ENCODE peak calls at places on chromosomes 3 and 15, in nine cellular contexts. M is DND-41; O is fibroblast of lung; L is cardiac muscle cell; V is AG10803; H is dorsolateral prefrontal cortex; U is OCI-LY7; R is ovary; E is CD8-positive, alpha-beta memory T cell. G is an unnamed sample.

GRCh38 chr15:73633991-73634495 is 854 bp upstream of the NPTN start:
- DNase-seq in M (no peak), O (peak; percentile 94), L (no peak), V (peak; percentile 93), H (no peak), U (no peak), R (no peak), E (no peak), G (peak; percentile 96)

GRCh38 chr15:59437777-59438574 is at the start of gene FAM81A:
- DNase-seq in M (peak; percentile 62), O (peak; percentile 72), L (peak; percentile 94), V (peak; percentile 48), H (peak; percentile 92), U (peak; percentile 81), R (peak; percentile 81), E (peak; percentile 54), G (peak; percentile 56)

GRCh38 chr3:106457278-106458210 is 588.7 kb upstream of the CBLB start:
- DNase-seq in M (peak; percentile 67), O (peak; percentile 96), L (no peak), V (peak; percentile 97), H (peak; percentile 39), U (peak; percentile 1), R (no peak), E (no peak), G (peak; percentile 84)

GRCh38 chr3:178189854-178190253 is 346.4 kb upstream of the KCNMB2 start:
- DNase-seq in M (no peak), O (no peak), L (no peak), V (no peak), H (no peak), U (no peak), R (no peak), E (no peak), G (no peak)

GRCh38 chr3:194265996-194266657 is 85.0 kb downstream of the CPN2 start:
- DNase-seq in M (peak; percentile 2), O (no peak), L (no peak), V (no peak), H (no peak), U (no peak), R (no peak), E (peak; percentile 1), G (peak; percentile 48)

GRCh38 chr3:127208483-127209100 is 15.7 kb downstream of the PRR23E start:
- DNase-seq in M (no peak), O (no peak), L (no peak), V (no peak), H (no peak), U (no peak), R (no peak), E (no peak), G (no peak)

GRCh38 chr15:86942285-86942684 is 862.6 kb downstream of the AGBL1 start:
- DNase-seq in M (no peak), O (peak; percentile 55), L (no peak), V (no peak), H (no peak), U (no peak), R (no peak), E (no peak), G (no peak)

GRCh38 chr3:45443459-45443858 is 55.1 kb downstream of the LARS2 start:
- DNase-seq in M (no peak), O (no peak), L (no peak), V (no peak), H (no peak), U (no peak), R (no peak), E (no peak), G (no peak)

GRCh38 chr3:14532691-14533456 is 7.3 kb downstream of the GRIP2 start:
- DNase-seq in M (no peak), O (no peak), L (no peak), V (no peak), H (no peak), U (peak; percentile 26), R (no peak), E (peak; percentile 31), G (peak; percentile 27)

GRCh38 chr15:62469478-62469873 is 304.4 kb upstream of the C2CD4B start:
- DNase-seq in M (no peak), O (peak; percentile 81), L (no peak), V (peak; percentile 88), H (no peak), U (no peak), R (no peak), E (no peak), G (no peak)

GRCh38 chr3:69210068-69210730 is 87.8 kb upstream of the LMOD3 start:
- DNase-seq in M (no peak), O (no peak), L (no peak), V (no peak), H (no peak), U (no peak), R (no peak), E (no peak), G (no peak)

GRCh38 chr15:77654975-77655374 is 22.3 kb upstream of the LINGO1 start:
- DNase-seq in M (peak; percentile 15), O (no peak), L (peak; percentile 58), V (no peak), H (no peak), U (peak; percentile 10), R (no peak), E (no peak), G (no peak)

GRCh38 chr3:188946351-188946750 is 225.4 kb upstream of the TPRG1 start:
- DNase-seq in M (no peak), O (no peak), L (no peak), V (no peak), H (no peak), U (no peak), R (no peak), E (no peak), G (no peak)

GRCh38 chr3:188948658-188949400 is 222.9 kb upstream of the TPRG1 start:
- DNase-seq in M (no peak), O (peak; percentile 99), L (no peak), V (peak; percentile 86), H (no peak), U (no peak), R (peak; percentile 71), E (no peak), G (peak; percentile 99)

GRCh38 chr3:188947401-188947982 is 224.3 kb upstream of the TPRG1 start:
- DNase-seq in M (no peak), O (peak; percentile 81), L (peak; percentile 94), V (peak; percentile 71), H (peak; percentile 73), U (no peak), R (peak; percentile 90), E (no peak), G (peak; percentile 92)

GRCh38 chr3:188946837-188947236 is 224.9 kb upstream of the TPRG1 start:
- DNase-seq in M (no peak), O (peak; percentile 23), L (no peak), V (peak; percentile 29), H (no peak), U (no peak), R (no peak), E (no peak), G (no peak)

DNA sequence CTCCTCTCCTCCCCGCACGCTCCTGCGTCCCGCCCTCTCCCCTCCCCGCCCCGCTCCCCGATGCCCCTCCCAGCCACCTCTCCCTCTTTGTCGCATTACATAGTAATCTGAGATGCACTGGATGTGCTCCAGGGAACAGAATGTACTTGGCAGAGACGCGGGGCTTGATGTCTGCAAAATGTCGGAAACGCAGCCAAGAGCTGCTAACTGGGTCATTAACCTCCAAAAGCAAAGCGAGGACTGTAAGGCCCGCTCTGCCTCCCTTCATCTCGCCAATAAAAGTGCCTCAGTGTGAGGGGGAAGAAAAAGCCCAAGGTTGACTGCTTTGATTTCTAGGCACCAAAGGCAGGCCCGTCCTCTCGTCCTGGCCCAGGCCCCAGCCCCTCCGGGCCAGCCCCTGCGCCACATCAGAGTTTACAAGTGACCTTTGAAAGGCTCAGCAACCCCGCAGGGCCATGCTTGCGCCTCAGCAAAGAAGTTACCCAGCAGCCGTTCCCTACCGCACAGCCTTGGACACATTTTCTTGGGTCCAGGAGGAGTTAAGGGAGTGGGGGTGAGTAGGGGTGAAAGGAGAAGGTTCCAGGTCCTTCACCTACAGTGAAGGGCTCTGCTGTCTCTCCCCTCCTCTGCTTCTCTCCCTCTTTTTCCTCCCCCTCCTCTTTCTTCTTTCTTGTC is 223.7 kb upstream of the TPRG1 start:
- DNase-seq in M (no peak), O (peak; percentile 97), L (peak; percentile 91), V (peak; percentile 92), H (peak; percentile 87), U (no peak), R (peak; percentile 98), E (no peak), G (peak; percentile 100)
- H3K4me3 ChIP-seq in M (no peak overlapping the region), O (peak overlapping the region; percentile 44), L (peak overlapping the region; percentile 24), V (peak overlapping the region; percentile 61), H (peak overlapping the region; percentile 58), U (no peak overlapping the region), R (peak overlapping the region; percentile 45), E (no peak overlapping the region), G (peak overlapping the region; percentile 54)

GRCh38 chr15:64153480-64154367 is 2.2 kb downstream of the SNX22 start:
- DNase-seq in M (peak; percentile 88), O (peak; percentile 75), L (peak; percentile 90), V (peak; percentile 80), H (peak; percentile 95), U (peak; percentile 98), R (peak; percentile 81), E (peak; percentile 90), G (peak; percentile 91)
- H3K4me3 ChIP-seq in M (no peak overlapping the region), O (no peak overlapping the region), L (no peak overlapping the region), V (no peak overlapping the region), H (peak overlapping the region; percentile 52), U (peak overlapping the region; percentile 90), R (no peak overlapping the region), E (no peak overlapping the region), G (no peak overlapping the region)

GRCh38 chr3:104987859-104988258 is 378.9 kb upstream of the ALCAM start:
- DNase-seq in M (no peak), O (no peak), L (no peak), V (no peak), H (no peak), U (peak; percentile 1), R (no peak), E (no peak), G (no peak)

GRCh38 chr3:104989878-104990277 is 376.8 kb upstream of the ALCAM start:
- DNase-seq in M (no peak), O (peak; percentile 10), L (peak; percentile 58), V (peak; percentile 5), H (no peak), U (no peak), R (no peak), E (no peak), G (no peak)

GRCh38 chr3:104990758-104991157 is 376.0 kb upstream of the ALCAM start:
- DNase-seq in M (no peak), O (no peak), L (no peak), V (no peak), H (no peak), U (no peak), R (no peak), E (no peak), G (no peak)

GRCh38 chr3:104988491-104988890 is 378.2 kb upstream of the ALCAM start:
- DNase-seq in M (no peak), O (no peak), L (no peak), V (no peak), H (no peak), U (no peak), R (no peak), E (no peak), G (no peak)

GRCh38 chr3:104992618-104993017 is 374.1 kb upstream of the ALCAM start:
- DNase-seq in M (no peak), O (no peak), L (no peak), V (no peak), H (no peak), U (no peak), R (no peak), E (no peak), G (no peak)
- H3K4me3 ChIP-seq in M (no peak overlapping the region), O (no peak overlapping the region), L (no peak overlapping the region), V (no peak overlapping the region), H (no peak overlapping the region), U (no peak overlapping the region), R (no peak overlapping the region), E (no peak overlapping the region), G (no peak overlapping the region)

GRCh38 chr3:82364827-82365226 is 603.4 kb upstream of the GBE1 start:
- DNase-seq in M (no peak), O (no peak), L (no peak), V (no peak), H (no peak), U (no peak), R (no peak), E (no peak), G (no peak)

GRCh38 chr3:82363131-82363530 is 601.7 kb upstream of the GBE1 start:
- DNase-seq in M (no peak), O (no peak), L (no peak), V (no peak), H (no peak), U (no peak), R (no peak), E (no peak), G (no peak)
- H3K4me3 ChIP-seq in M (no peak overlapping the region), O (no peak overlapping the region), L (no peak overlapping the region), V (no peak overlapping the region), H (no peak overlapping the region), U (no peak overlapping the region), R (no peak overlapping the region), E (no peak overlapping the region), G (no peak overlapping the region)

G was measured in choroid plexus epithelial cell.